ENCODE peak calls at places on chromosomes 13 and 19, in eight cellular contexts. V is type B pancreatic cell, Z is transverse colon, F is fibroblast of the aortic adventitia, H is lower lobe of right lung, E is breast epithelium, W is endodermal cell, S is fibroblast of lung. M is an unnamed sample.

GRCh38 chr19:54047626-54048025 is 16.1 kb downstream of the VSTM1 start:
- DNase-seq in V (no peak), Z (no peak), F (no peak), H (no peak), E (no peak), W (no peak), S (no peak), M (no peak)

GRCh38 chr13:101489635-101490034 is 37.2 kb downstream of the ITGBL1 start:
- DNase-seq in V (no peak), Z (no peak), F (peak), H (no peak), E (no peak), W (no peak), S (no peak), M (no peak)

GRCh38 chr19:29277107-29277506 is 64.2 kb upstream of the UQCRFS1 start:
- DNase-seq in V (no peak), Z (peak), F (peak), H (no peak), E (no peak), W (peak), S (no peak), M (no peak)

GRCh38 chr13:111413407-111414187 is 93.2 kb downstream of the TEX29 start:
- DNase-seq in V (no peak), Z (no peak), F (no peak), H (no peak), E (no peak), W (no peak), S (no peak), M (no peak)

GRCh38 chr13:28138012-28138755 is at the start of gene PAN3:
- DNase-seq in V (peak), Z (peak), F (peak), H (peak), E (peak), W (peak), S (peak), M (peak)

GRCh38 chr13:86581711-86582110 is 782.5 kb upstream of the SLITRK6 start:
- DNase-seq in V (no peak), Z (no peak), F (peak), H (no peak), E (no peak), W (no peak), S (no peak), M (no peak)

GRCh38 chr19:50777261-50777660 is 7.0 kb downstream of the GPR32 start:
- DNase-seq in V (no peak), Z (no peak), F (no peak), H (no peak), E (no peak), W (no peak), S (no peak), M (no peak)

GRCh38 chr19:31533114-31533513 is 183.9 kb upstream of the TSHZ3 start:
- DNase-seq in V (peak), Z (no peak), F (no peak), H (no peak), E (no peak), W (peak), S (no peak), M (no peak)

GRCh38 chr19:728011-728410 is 19.3 kb downstream of the PALM start:
- DNase-seq in V (no peak), Z (no peak), F (no peak), H (peak), E (no peak), W (no peak), S (peak), M (peak)

GRCh38 chr13:43686557-43686956 is 100.2 kb downstream of the ENOX1 start:
- DNase-seq in V (no peak), Z (no peak), F (peak), H (no peak), E (no peak), W (no peak), S (peak), M (no peak)

GRCh38 chr13:66950666-66951065 is 279.5 kb downstream of the PCDH9 start:
- DNase-seq in V (no peak), Z (no peak), F (no peak), H (no peak), E (no peak), W (no peak), S (no peak), M (no peak)

GRCh38 chr19:35328851-35329285 is at the start of gene CD22:
- DNase-seq in V (no peak), Z (no peak), F (no peak), H (no peak), E (no peak), W (no peak), S (no peak), M (no peak)

GRCh38 chr13:31875134-31875533 is 135.8 kb downstream of the RXFP2 start:
- DNase-seq in V (no peak), Z (no peak), F (peak), H (no peak), E (no peak), W (no peak), S (peak), M (no peak)

GRCh38 chr13:46124531-46124966 is 19.7 kb upstream of the CPB2 start:
- DNase-seq in V (no peak), Z (no peak), F (no peak), H (peak), E (no peak), W (no peak), S (no peak), M (no peak)

GRCh38 chr19:56163097-56163496 is 12.7 kb upstream of the GALP start:
- DNase-seq in V (no peak), Z (no peak), F (no peak), H (no peak), E (no peak), W (no peak), S (no peak), M (no peak)

GRCh38 chr19:58558623-58559274 is 338 bp upstream of the UBE2M start:
- DNase-seq in V (peak), Z (peak), F (peak), H (peak), E (peak), W (peak), S (peak), M (peak)

GRCh38 chr19:19997656-19998268 is 41.5 kb downstream of the ZNF682 start:
- DNase-seq in V (no peak), Z (peak), F (no peak), H (no peak), E (peak), W (peak), S (no peak), M (peak)

GRCh38 chr19:33785795-33786194 is 10.9 kb upstream of the KCTD15 start:
- DNase-seq in V (no peak), Z (no peak), F (peak), H (no peak), E (no peak), W (no peak), S (peak), M (no peak)

GRCh38 chr19:17580470-17581000 is 25.1 kb downstream of the COLGALT1 start:
- DNase-seq in V (no peak), Z (no peak), F (no peak), H (no peak), E (no peak), W (no peak), S (no peak), M (no peak)

GRCh38 chr19:36113895-36114762 is 546 bp downstream of the POLR2I start:
- DNase-seq in V (no peak), Z (peak), F (peak), H (no peak), E (no peak), W (peak), S (peak), M (peak)

GRCh38 chr13:46983881-46984280 is 87.0 kb upstream of the HTR2A start:
- DNase-seq in V (no peak), Z (no peak), F (peak), H (no peak), E (no peak), W (no peak), S (peak), M (no peak)

GRCh38 chr13:101523732-101524131 is 71.3 kb downstream of the ITGBL1 start:
- DNase-seq in V (no peak), Z (no peak), F (peak), H (no peak), E (no peak), W (no peak), S (peak), M (no peak)

GRCh38 chr19:7933828-7934725 is 8.1 kb upstream of the CTXN1 start:
- DNase-seq in V (no peak), Z (no peak), F (no peak), H (no peak), E (no peak), W (no peak), S (no peak), M (no peak)
- TF ChIP-seq CTCF in V (peak), Z (no peak), F (no peak), H (no peak), E (no peak), W (no peak), S (no peak), M (no peak)

DNA sequence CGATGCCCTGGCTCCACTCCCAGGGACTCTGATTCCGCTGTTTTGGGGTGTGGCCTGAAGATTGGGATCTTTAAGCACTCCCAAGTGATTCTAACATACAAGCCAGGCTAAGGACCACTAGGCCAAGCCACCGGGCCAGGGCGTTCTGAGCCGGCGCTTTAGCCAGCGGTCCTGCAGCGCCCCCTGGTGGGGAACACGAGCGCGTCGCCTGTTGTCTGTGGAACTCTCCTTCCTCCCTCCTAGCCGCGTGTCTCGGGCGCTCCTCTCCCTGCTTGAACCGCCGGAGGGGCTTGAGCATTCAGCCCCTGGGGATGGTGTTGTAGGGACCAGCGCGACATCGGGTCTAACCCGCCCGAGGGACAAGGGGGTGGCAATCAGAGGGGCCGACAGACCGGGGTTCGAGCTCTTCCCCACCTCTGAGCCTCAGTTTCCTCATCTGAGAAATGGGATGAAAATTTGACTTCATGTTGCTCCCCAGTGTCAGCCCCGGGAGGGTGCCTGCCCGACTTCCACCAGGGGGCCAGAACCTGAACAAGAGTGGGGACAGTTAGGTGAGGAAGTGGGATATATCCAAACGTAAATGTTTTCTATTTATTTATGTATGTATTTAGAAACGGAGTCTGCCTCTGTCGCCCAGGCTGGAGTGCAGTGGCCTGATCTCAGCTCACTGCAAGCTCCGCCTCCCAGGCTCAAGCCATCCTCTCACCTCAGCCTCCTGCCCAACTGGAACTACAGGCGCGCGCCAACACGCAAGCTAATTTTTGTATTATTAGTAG is 18.0 kb upstream of the PNMA8B start:
- DNase-seq in V (peak), Z (peak), F (peak), H (peak), E (peak), W (peak), S (peak), M (peak)
- TF ChIP-seq CTCF in V (peak), Z (peak), F (peak), H (peak), E (peak), W (peak), S (peak), M (peak)

GRCh38 chr19:39299404-39299803 is 3.2 kb downstream of the IFNL1 start:
- DNase-seq in V (no peak), Z (no peak), F (no peak), H (no peak), E (no peak), W (no peak), S (no peak), M (no peak)

GRCh38 chr19:39296906-39297305 is 699 bp downstream of the IFNL1 start:
- DNase-seq in V (no peak), Z (no peak), F (no peak), H (no peak), E (no peak), W (no peak), S (no peak), M (no peak)

GRCh38 chr19:39297931-39298634 is 1.9 kb downstream of the IFNL1 start:
- DNase-seq in V (no peak), Z (peak), F (no peak), H (peak), E (no peak), W (no peak), S (no peak), M (no peak)

GRCh38 chr19:39293394-39293793 is 2.8 kb upstream of the IFNL1 start:
- DNase-seq in V (no peak), Z (no peak), F (no peak), H (no peak), E (no peak), W (no peak), S (no peak), M (no peak)

DNA sequence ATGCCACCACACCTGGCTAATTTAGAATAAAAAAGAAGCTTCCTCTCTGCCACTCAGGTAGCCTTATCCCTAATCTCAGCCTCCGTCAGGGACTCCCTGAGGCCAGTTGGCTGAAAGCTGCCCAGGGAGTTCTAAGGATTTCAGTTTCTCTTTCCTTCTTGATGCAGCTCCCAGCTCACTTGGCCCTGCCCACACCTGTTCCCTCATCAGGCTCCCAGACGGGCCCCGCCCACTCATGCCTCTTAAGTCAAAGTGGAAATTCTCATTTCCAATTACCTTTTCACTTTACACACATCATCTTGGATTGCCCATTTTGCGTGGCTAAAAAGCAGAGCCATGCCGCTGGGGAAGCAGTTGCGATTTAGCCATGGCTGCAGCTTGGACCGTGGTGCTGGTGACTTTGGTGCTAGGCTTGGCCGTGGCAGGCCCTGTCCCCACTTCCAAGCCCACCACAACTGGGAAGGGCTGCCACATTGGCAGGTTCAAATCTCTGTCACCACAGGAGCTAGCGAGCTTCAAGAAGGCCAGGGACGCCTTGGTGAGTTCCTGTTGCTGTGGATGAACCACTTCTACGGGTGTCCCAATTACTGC is at the start of gene IFNL1:
- DNase-seq in V (no peak), Z (no peak), F (no peak), H (peak), E (no peak), W (no peak), S (no peak), M (no peak)
- TF ChIP-seq CTCF in V (no peak), Z (no peak), F (no peak), H (no peak), E (no peak), W (no peak), S (no peak), M (no peak)

DNA sequence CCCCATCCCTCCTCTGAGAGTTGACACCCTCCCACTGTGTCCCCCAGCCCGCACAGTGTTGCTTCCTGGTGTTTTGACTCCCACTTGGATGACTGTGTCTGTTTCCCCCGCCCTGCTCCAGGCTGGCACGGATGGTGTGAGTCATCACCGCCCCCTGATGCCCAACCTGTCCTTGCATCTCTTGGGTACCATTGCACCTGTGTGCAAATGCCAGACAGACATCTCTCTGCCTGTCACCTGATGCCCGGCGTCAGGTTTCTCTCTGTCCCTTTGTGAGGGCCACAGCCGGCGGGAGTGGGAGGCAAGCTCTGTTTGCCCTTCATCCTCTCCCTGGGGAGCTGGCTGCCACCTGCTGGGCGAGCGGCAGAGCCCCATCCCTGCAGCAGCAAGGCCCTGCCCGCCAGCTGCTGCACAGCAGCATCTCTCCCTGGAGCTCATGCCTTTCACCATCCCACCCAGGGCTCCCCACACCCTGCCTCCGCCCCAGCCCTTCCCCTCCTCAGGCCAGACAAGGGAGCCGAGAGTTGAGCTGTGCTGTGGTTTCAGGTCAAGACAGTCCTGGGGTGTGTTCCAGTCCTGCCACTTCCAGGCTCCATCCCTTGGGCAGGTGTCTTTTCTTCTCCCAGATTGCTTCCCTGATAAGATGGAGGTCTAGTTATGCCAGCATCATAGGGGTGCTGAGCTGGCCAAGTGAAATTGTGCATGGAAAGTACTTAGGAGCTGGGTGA is 29.7 kb downstream of the NKPD1 start:
- DNase-seq in V (no peak), Z (no peak), F (no peak), H (no peak), E (no peak), W (no peak), S (no peak), M (no peak)
- TF ChIP-seq CTCF in V (peak), Z (peak), F (no peak), H (no peak), E (no peak), W (no peak), S (no peak), M (no peak)

GRCh38 chr19:41691268-41691970 is 3.3 kb upstream of the CEACAM7 start:
- DNase-seq in V (no peak), Z (peak), F (no peak), H (no peak), E (no peak), W (peak), S (no peak), M (peak)
- TF ChIP-seq CTCF in V (peak), Z (peak), F (peak), H (peak), E (no peak), W (peak), S (peak), M (peak)